ENCODE peak calls at places on chromosome 3, in nine cellular contexts. One of them, this sample, is unnamed.

GRCh38 chr3:149368850-149369497 is 8.5 kb downstream of the TM4SF1 start:
- DNase-seq in uterus: no peak
- DNase-seq in stomach: no peak
- DNase-seq in adrenal gland: no peak
- DNase-seq in GM12878: no peak
- DNase-seq in heart left ventricle: no peak
- DNase-seq in vagina: no peak
- DNase-seq in ovary: no peak
- DNase-seq in A549: peak
- DNase-seq in this sample: no peak

GRCh38 chr3:71547254-71548198 is 36.0 kb downstream of the FOXP1 start:
- DNase-seq in uterus: no peak
- DNase-seq in stomach: no peak
- DNase-seq in adrenal gland: no peak
- DNase-seq in GM12878: no peak
- DNase-seq in heart left ventricle: no peak
- DNase-seq in vagina: no peak
- DNase-seq in ovary: no peak
- DNase-seq in A549: peak
- DNase-seq in this sample: peak

GRCh38 chr3:114453296-114453888 is 159.6 kb downstream of the TIGIT start:
- DNase-seq in uterus: no peak
- DNase-seq in stomach: no peak
- DNase-seq in adrenal gland: no peak
- DNase-seq in GM12878: no peak
- DNase-seq in heart left ventricle: no peak
- DNase-seq in vagina: no peak
- DNase-seq in ovary: no peak
- DNase-seq in A549: no peak
- DNase-seq in this sample: no peak

GRCh38 chr3:98557324-98558010 is 25.7 kb downstream of the GPR15 start:
- DNase-seq in uterus: no peak
- DNase-seq in stomach: no peak
- DNase-seq in adrenal gland: no peak
- DNase-seq in GM12878: peak
- DNase-seq in heart left ventricle: no peak
- DNase-seq in vagina: no peak
- DNase-seq in ovary: no peak
- DNase-seq in A549: no peak
- DNase-seq in this sample: no peak

GRCh38 chr3:49906004-49906860 is 2.6 kb upstream of the MST1R start:
- DNase-seq in uterus: peak
- DNase-seq in stomach: peak
- DNase-seq in adrenal gland: peak
- DNase-seq in GM12878: no peak
- DNase-seq in heart left ventricle: peak
- DNase-seq in vagina: no peak
- DNase-seq in ovary: peak
- DNase-seq in A549: peak
- DNase-seq in this sample: peak

GRCh38 chr3:102181202-102181920 is 253.5 kb upstream of the ZPLD1 start:
- DNase-seq in uterus: no peak
- DNase-seq in stomach: no peak
- DNase-seq in adrenal gland: no peak
- DNase-seq in GM12878: no peak
- DNase-seq in heart left ventricle: no peak
- DNase-seq in vagina: no peak
- DNase-seq in ovary: no peak
- DNase-seq in A549: peak
- DNase-seq in this sample: no peak

GRCh38 chr3:94004301-94004910 is 24.0 kb downstream of the STX19 start:
- DNase-seq in uterus: no peak
- DNase-seq in stomach: no peak
- DNase-seq in adrenal gland: no peak
- DNase-seq in GM12878: peak
- DNase-seq in heart left ventricle: no peak
- DNase-seq in vagina: no peak
- DNase-seq in ovary: no peak
- DNase-seq in A549: peak
- DNase-seq in this sample: peak

GRCh38 chr3:152127058-152127457 is 141.7 kb upstream of the MBNL1 start:
- DNase-seq in uterus: no peak
- DNase-seq in stomach: no peak
- DNase-seq in adrenal gland: no peak
- DNase-seq in GM12878: peak
- DNase-seq in heart left ventricle: no peak
- DNase-seq in vagina: no peak
- DNase-seq in ovary: no peak
- DNase-seq in A549: no peak
- DNase-seq in this sample: no peak

GRCh38 chr3:81744366-81744765 is 17.1 kb downstream of the GBE1 start:
- DNase-seq in uterus: peak
- DNase-seq in stomach: no peak
- DNase-seq in adrenal gland: peak
- DNase-seq in GM12878: no peak
- DNase-seq in heart left ventricle: peak
- DNase-seq in vagina: no peak
- DNase-seq in ovary: no peak
- DNase-seq in A549: peak
- DNase-seq in this sample: peak

GRCh38 chr3:113231391-113231790 is 20.0 kb downstream of the BOC start:
- DNase-seq in uterus: no peak
- DNase-seq in stomach: no peak
- DNase-seq in adrenal gland: no peak
- DNase-seq in GM12878: no peak
- DNase-seq in heart left ventricle: no peak
- DNase-seq in vagina: no peak
- DNase-seq in ovary: no peak
- DNase-seq in A549: no peak
- DNase-seq in this sample: no peak

GRCh38 chr3:19644405-19644804 is 289.6 kb downstream of the EFHB start:
- DNase-seq in uterus: no peak
- DNase-seq in stomach: no peak
- DNase-seq in adrenal gland: no peak
- DNase-seq in GM12878: no peak
- DNase-seq in heart left ventricle: no peak
- DNase-seq in vagina: no peak
- DNase-seq in ovary: no peak
- DNase-seq in A549: no peak
- DNase-seq in this sample: no peak

GRCh38 chr3:62918752-62919151 is 43.5 kb upstream of the CADPS start:
- DNase-seq in uterus: no peak
- DNase-seq in stomach: no peak
- DNase-seq in adrenal gland: no peak
- DNase-seq in GM12878: no peak
- DNase-seq in heart left ventricle: no peak
- DNase-seq in vagina: no peak
- DNase-seq in ovary: no peak
- DNase-seq in A549: no peak
- DNase-seq in this sample: no peak

GRCh38 chr3:185082149-185082548 is 70.7 kb downstream of the C3orf70 start:
- DNase-seq in uterus: no peak
- DNase-seq in stomach: no peak
- DNase-seq in adrenal gland: no peak
- DNase-seq in GM12878: no peak
- DNase-seq in heart left ventricle: no peak
- DNase-seq in vagina: no peak
- DNase-seq in ovary: no peak
- DNase-seq in A549: no peak
- DNase-seq in this sample: no peak

GRCh38 chr3:189862385-189863023 is 231.3 kb downstream of the TP63 start:
- DNase-seq in uterus: no peak
- DNase-seq in stomach: no peak
- DNase-seq in adrenal gland: no peak
- DNase-seq in GM12878: no peak
- DNase-seq in heart left ventricle: no peak
- DNase-seq in vagina: no peak
- DNase-seq in ovary: no peak
- DNase-seq in A549: no peak
- DNase-seq in this sample: no peak

GRCh38 chr3:125150525-125151436 is 61.8 kb downstream of the SLC12A8 start:
- DNase-seq in uterus: no peak
- DNase-seq in stomach: peak
- DNase-seq in adrenal gland: peak
- DNase-seq in GM12878: no peak
- DNase-seq in heart left ventricle: no peak
- DNase-seq in vagina: no peak
- DNase-seq in ovary: no peak
- DNase-seq in A549: peak
- DNase-seq in this sample: peak

GRCh38 chr3:50574280-50574831 is 5.0 kb downstream of the HEMK1 start:
- DNase-seq in uterus: no peak
- DNase-seq in stomach: no peak
- DNase-seq in adrenal gland: no peak
- DNase-seq in GM12878: no peak
- DNase-seq in heart left ventricle: no peak
- DNase-seq in vagina: no peak
- DNase-seq in ovary: no peak
- DNase-seq in A549: no peak
- DNase-seq in this sample: no peak

GRCh38 chr3:14403636-14404395 is 1.4 kb downstream of the SLC6A6 start:
- DNase-seq in uterus: peak
- DNase-seq in stomach: peak
- DNase-seq in adrenal gland: peak
- DNase-seq in GM12878: no peak
- DNase-seq in heart left ventricle: peak
- DNase-seq in vagina: no peak
- DNase-seq in ovary: peak
- DNase-seq in A549: peak
- DNase-seq in this sample: no peak
- TF ChIP-seq POLR2A in uterus: no peak
- TF ChIP-seq POLR2A in stomach: no peak
- TF ChIP-seq POLR2A in adrenal gland: peak
- TF ChIP-seq POLR2A in GM12878: no peak
- TF ChIP-seq POLR2A in heart left ventricle: peak
- TF ChIP-seq POLR2A in vagina: no peak
- TF ChIP-seq POLR2A in ovary: peak
- TF ChIP-seq POLR2A in A549: peak
- TF ChIP-seq POLR2A in this sample: peak

GRCh38 chr3:44554626-44555592 is at the start of gene ZKSCAN7:
- DNase-seq in uterus: peak
- DNase-seq in stomach: peak
- DNase-seq in adrenal gland: peak
- DNase-seq in GM12878: no peak
- DNase-seq in heart left ventricle: peak
- DNase-seq in vagina: no peak
- DNase-seq in ovary: peak
- DNase-seq in A549: no peak
- DNase-seq in this sample: peak
- TF ChIP-seq POLR2A in uterus: no peak
- TF ChIP-seq POLR2A in stomach: no peak
- TF ChIP-seq POLR2A in adrenal gland: peak
- TF ChIP-seq POLR2A in GM12878: peak
- TF ChIP-seq POLR2A in heart left ventricle: no peak
- TF ChIP-seq POLR2A in vagina: no peak
- TF ChIP-seq POLR2A in ovary: no peak
- TF ChIP-seq POLR2A in A549: no peak
- TF ChIP-seq POLR2A in this sample: no peak

DNA sequence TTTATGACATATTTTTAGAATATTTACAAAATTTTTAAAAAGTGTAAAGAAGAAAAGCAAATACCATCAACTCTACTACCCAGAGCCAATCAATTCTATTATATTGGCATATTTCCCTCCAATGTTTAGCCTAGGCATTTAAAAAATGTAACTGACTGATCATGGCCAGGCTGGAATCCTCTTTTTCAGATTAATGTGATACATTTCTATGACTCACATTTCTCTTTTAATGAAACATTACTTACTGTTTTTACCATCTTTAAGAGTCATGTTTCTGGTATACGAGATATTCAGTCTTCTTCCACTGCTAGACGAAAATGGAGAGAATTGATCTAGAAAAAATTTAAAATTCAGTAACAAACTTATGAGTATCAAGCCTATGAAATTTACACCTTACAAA is 53.4 kb upstream of the DCUN1D1 start:
- DNase-seq in uterus: no peak
- DNase-seq in stomach: no peak
- DNase-seq in adrenal gland: no peak
- DNase-seq in GM12878: no peak
- DNase-seq in heart left ventricle: no peak
- DNase-seq in vagina: no peak
- DNase-seq in ovary: no peak
- DNase-seq in A549: no peak
- DNase-seq in this sample: no peak
- TF ChIP-seq POLR2A in uterus: no peak
- TF ChIP-seq POLR2A in stomach: no peak
- TF ChIP-seq POLR2A in adrenal gland: no peak
- TF ChIP-seq POLR2A in GM12878: no peak
- TF ChIP-seq POLR2A in heart left ventricle: no peak
- TF ChIP-seq POLR2A in vagina: no peak
- TF ChIP-seq POLR2A in ovary: no peak
- TF ChIP-seq POLR2A in A549: no peak
- TF ChIP-seq POLR2A in this sample: no peak

GRCh38 chr3:107525101-107525953 is 2.6 kb downstream of the BBX start:
- DNase-seq in uterus: peak
- DNase-seq in stomach: peak
- DNase-seq in adrenal gland: peak
- DNase-seq in GM12878: no peak
- DNase-seq in heart left ventricle: peak
- DNase-seq in vagina: no peak
- DNase-seq in ovary: peak
- DNase-seq in A549: peak
- DNase-seq in this sample: peak

GRCh38 chr3:107521466-107522059 is 1.2 kb upstream of the BBX start:
- DNase-seq in uterus: no peak
- DNase-seq in stomach: no peak
- DNase-seq in adrenal gland: no peak
- DNase-seq in GM12878: no peak
- DNase-seq in heart left ventricle: no peak
- DNase-seq in vagina: no peak
- DNase-seq in ovary: no peak
- DNase-seq in A549: no peak
- DNase-seq in this sample: no peak

GRCh38 chr3:107522510-107523360 is at the start of gene BBX:
- DNase-seq in uterus: peak
- DNase-seq in stomach: peak
- DNase-seq in adrenal gland: peak
- DNase-seq in GM12878: peak
- DNase-seq in heart left ventricle: peak
- DNase-seq in vagina: peak
- DNase-seq in ovary: peak
- DNase-seq in A549: peak
- DNase-seq in this sample: peak

GRCh38 chr3:107524214-107525100 is 1.7 kb downstream of the BBX start:
- DNase-seq in uterus: peak
- DNase-seq in stomach: peak
- DNase-seq in adrenal gland: peak
- DNase-seq in GM12878: no peak
- DNase-seq in heart left ventricle: peak
- DNase-seq in vagina: no peak
- DNase-seq in ovary: peak
- DNase-seq in A549: peak
- DNase-seq in this sample: peak

GRCh38 chr3:107523361-107524213 is 825 bp downstream of the BBX start:
- DNase-seq in uterus: peak
- DNase-seq in stomach: peak
- DNase-seq in adrenal gland: peak
- DNase-seq in GM12878: no peak
- DNase-seq in heart left ventricle: peak
- DNase-seq in vagina: peak
- DNase-seq in ovary: peak
- DNase-seq in A549: peak
- DNase-seq in this sample: peak
- TF ChIP-seq POLR2A in uterus: no peak
- TF ChIP-seq POLR2A in stomach: no peak
- TF ChIP-seq POLR2A in adrenal gland: peak
- TF ChIP-seq POLR2A in GM12878: peak
- TF ChIP-seq POLR2A in heart left ventricle: no peak
- TF ChIP-seq POLR2A in vagina: no peak
- TF ChIP-seq POLR2A in ovary: no peak
- TF ChIP-seq POLR2A in A549: no peak
- TF ChIP-seq POLR2A in this sample: peak

GRCh38 chr3:183287301-183287971 is 34.4 kb downstream of the B3GNT5 start:
- DNase-seq in uterus: peak
- DNase-seq in stomach: no peak
- DNase-seq in adrenal gland: peak
- DNase-seq in GM12878: no peak
- DNase-seq in heart left ventricle: no peak
- DNase-seq in vagina: no peak
- DNase-seq in ovary: no peak
- DNase-seq in A549: peak
- DNase-seq in this sample: peak
- TF ChIP-seq POLR2A in uterus: no peak
- TF ChIP-seq POLR2A in stomach: no peak
- TF ChIP-seq POLR2A in adrenal gland: no peak
- TF ChIP-seq POLR2A in GM12878: no peak
- TF ChIP-seq POLR2A in heart left ventricle: no peak
- TF ChIP-seq POLR2A in vagina: no peak
- TF ChIP-seq POLR2A in ovary: no peak
- TF ChIP-seq POLR2A in A549: no peak
- TF ChIP-seq POLR2A in this sample: no peak